ENCODE peak calls at places on chromosomes 11 and 22, in four cellular contexts. One of them, this sample, is unnamed.

GRCh38 chr22:42758929-42759629 is 38.4 kb upstream of the A4GALT start:
- DNase-seq in HepG2: no peak
- DNase-seq in GM12878: no peak
- DNase-seq in K562: no peak
- DNase-seq in this sample: no peak

GRCh38 chr22:35883028-35883620 is 145.5 kb downstream of the RBFOX2 start:
- DNase-seq in HepG2: no peak
- DNase-seq in GM12878: no peak
- DNase-seq in K562: no peak
- DNase-seq in this sample: no peak

GRCh38 chr11:60905551-60906113 is 753 bp downstream of the PRPF19 start:
- DNase-seq in GM12878: no peak
- DNase-seq in K562: peak; percentile 42
- DNase-seq in HepG2: peak; percentile 36
- DNase-seq in this sample: peak; percentile 60

GRCh38 chr11:94776351-94777321 is 8.5 kb downstream of the AMOTL1 start:
- DNase-seq in GM12878: no peak
- DNase-seq in HepG2: no peak
- DNase-seq in K562: no peak
- DNase-seq in this sample: no peak

GRCh38 chr11:77175869-77176539 is 48.0 kb downstream of the MYO7A start:
- DNase-seq in GM12878: no peak
- DNase-seq in K562: no peak
- DNase-seq in HepG2: no peak
- DNase-seq in this sample: no peak

GRCh38 chr11:19845633-19846032 is 133.0 kb downstream of the NAV2 start:
- DNase-seq in HepG2: no peak
- DNase-seq in GM12878: no peak
- DNase-seq in K562: no peak
- DNase-seq in this sample: no peak

GRCh38 chr11:96257036-96257435 is 86.0 kb downstream of the MAML2 start:
- DNase-seq in HepG2: no peak
- DNase-seq in K562: no peak
- DNase-seq in GM12878: no peak
- DNase-seq in this sample: no peak

GRCh38 chr11:102430158-102430836 is 22.3 kb downstream of the TMEM123 start:
- DNase-seq in HepG2: no peak
- DNase-seq in GM12878: peak; percentile 99
- DNase-seq in K562: no peak
- DNase-seq in this sample: no peak

GRCh38 chr22:23218867-23219251 is 38.5 kb downstream of the BCR start:
- DNase-seq in K562: no peak
- DNase-seq in GM12878: no peak
- DNase-seq in HepG2: peak; percentile 59
- DNase-seq in this sample: peak; percentile 60

GRCh38 chr11:117492578-117493251 is 165.1 kb downstream of the CEP164 start:
- DNase-seq in HepG2: no peak
- DNase-seq in K562: no peak
- DNase-seq in GM12878: no peak
- DNase-seq in this sample: peak; percentile 61

GRCh38 chr22:38869663-38870062 is 2.4 kb downstream of the CBX6 start:
- DNase-seq in K562: no peak
- DNase-seq in GM12878: no peak
- DNase-seq in HepG2: no peak
- DNase-seq in this sample: no peak

GRCh38 chr22:26547426-26547825 is 35.2 kb upstream of the TFIP11 start:
- DNase-seq in HepG2: no peak
- DNase-seq in GM12878: no peak
- DNase-seq in K562: no peak
- DNase-seq in this sample: no peak

GRCh38 chr22:35523167-35523928 is 17.3 kb upstream of the RASD2 start:
- DNase-seq in GM12878: no peak
- DNase-seq in K562: no peak
- DNase-seq in HepG2: no peak
- DNase-seq in this sample: no peak

GRCh38 chr11:33670250-33671011 is 30.2 kb downstream of the C11orf91 start:
- DNase-seq in GM12878: no peak
- DNase-seq in HepG2: no peak
- DNase-seq in K562: no peak
- DNase-seq in this sample: no peak

GRCh38 chr11:116656011-116656410 is 116.8 kb downstream of the BUD13 start:
- DNase-seq in K562: no peak
- DNase-seq in HepG2: no peak
- DNase-seq in GM12878: no peak
- DNase-seq in this sample: no peak

GRCh38 chr11:426851-427250 is 12.1 kb upstream of the SIGIRR start:
- DNase-seq in K562: no peak
- DNase-seq in HepG2: no peak
- DNase-seq in GM12878: no peak
- DNase-seq in this sample: no peak

GRCh38 chr22:32887293-32887692 is 85.8 kb downstream of the TIMP3 start:
- DNase-seq in K562: peak; percentile 23
- DNase-seq in GM12878: no peak
- DNase-seq in HepG2: no peak
- DNase-seq in this sample: no peak

GRCh38 chr11:86052697-86053641 is 15.9 kb downstream of the PICALM start:
- DNase-seq in GM12878: no peak
- DNase-seq in K562: no peak
- DNase-seq in HepG2: no peak
- DNase-seq in this sample: no peak

GRCh38 chr11:130806746-130807145 is 109.5 kb downstream of the SNX19 start:
- DNase-seq in K562: no peak
- DNase-seq in GM12878: peak; percentile 39
- DNase-seq in HepG2: no peak
- DNase-seq in this sample: no peak

GRCh38 chr11:117768506-117768905 is 28.5 kb downstream of the DSCAML1 start:
- DNase-seq in HepG2: no peak
- DNase-seq in GM12878: no peak
- DNase-seq in K562: no peak
- DNase-seq in this sample: no peak

GRCh38 chr11:125176866-125177265 is 12.3 kb downstream of the PKNOX2 start:
- DNase-seq in K562: no peak
- DNase-seq in GM12878: no peak
- DNase-seq in HepG2: no peak
- DNase-seq in this sample: no peak

GRCh38 chr22:19666663-19667593 is 47.4 kb upstream of the SEPTIN5 start:
- DNase-seq in GM12878: no peak
- DNase-seq in HepG2: no peak
- DNase-seq in K562: peak; percentile 40
- DNase-seq in this sample: no peak

GRCh38 chr22:30315962-30316576 is 10.7 kb downstream of the TBC1D10A start:
- DNase-seq in K562: no peak
- DNase-seq in HepG2: no peak
- DNase-seq in GM12878: no peak
- DNase-seq in this sample: no peak

GRCh38 chr11:79481795-79482194 is 41.0 kb upstream of the TENM4 start:
- DNase-seq in HepG2: no peak
- DNase-seq in K562: no peak
- DNase-seq in GM12878: peak; percentile 44
- DNase-seq in this sample: no peak

GRCh38 chr11:132158696-132159095 is 788.3 kb downstream of the NTM start:
- DNase-seq in K562: no peak
- DNase-seq in HepG2: no peak
- DNase-seq in GM12878: no peak
- DNase-seq in this sample: peak; percentile 47
- TF ChIP-seq FOXM1 in K562: no peak
- TF ChIP-seq FOXM1 in HepG2: no peak
- TF ChIP-seq FOXM1 in GM12878: no peak
- TF ChIP-seq FOXM1 in this sample: no peak

GRCh38 chr22:45627489-45628233 is 44.0 kb upstream of the ATXN10 start:
- DNase-seq in K562: no peak
- DNase-seq in HepG2: peak; percentile 66
- DNase-seq in GM12878: no peak
- DNase-seq in this sample: no peak

GRCh38 chr22:45628508-45628907 is 43.1 kb upstream of the ATXN10 start:
- DNase-seq in GM12878: no peak
- DNase-seq in HepG2: no peak
- DNase-seq in K562: no peak
- DNase-seq in this sample: no peak

GRCh38 chr22:45630436-45630835 is 41.2 kb upstream of the ATXN10 start:
- DNase-seq in K562: no peak
- DNase-seq in GM12878: no peak
- DNase-seq in HepG2: no peak
- DNase-seq in this sample: no peak

GRCh38 chr22:45631140-45631539 is 40.5 kb upstream of the ATXN10 start:
- DNase-seq in HepG2: no peak
- DNase-seq in K562: no peak
- DNase-seq in GM12878: no peak
- DNase-seq in this sample: no peak

DNA sequence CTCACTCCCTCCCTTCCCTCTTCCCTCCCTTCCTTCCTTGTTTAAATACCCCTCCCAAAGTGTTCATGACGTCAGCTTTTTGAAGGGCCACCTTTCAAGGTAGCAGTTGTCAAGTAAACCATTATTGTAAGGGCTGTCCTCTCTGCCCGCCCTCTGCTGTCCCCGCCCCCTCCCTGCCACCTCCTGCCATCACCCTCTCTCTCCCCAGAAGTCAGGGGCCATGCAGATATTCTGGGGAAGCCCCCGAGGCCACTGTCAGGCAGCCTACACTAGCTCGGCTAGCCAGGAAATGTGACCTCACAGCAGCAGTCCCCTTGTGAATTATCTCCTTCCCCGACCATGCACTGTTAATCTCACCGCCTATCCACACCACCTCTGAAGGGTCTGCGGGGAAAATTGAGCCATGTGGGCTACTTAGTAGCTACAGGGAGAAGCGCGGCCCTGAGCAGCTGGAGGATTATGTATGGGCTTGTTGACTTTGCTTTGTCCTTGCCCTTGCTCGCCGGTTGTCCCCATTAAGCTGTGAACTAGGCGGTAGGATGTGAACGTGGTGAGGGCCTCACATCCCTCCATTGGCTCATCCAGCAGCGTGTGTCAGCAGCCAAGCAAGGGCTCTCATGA is 42.1 kb upstream of the ATXN10 start:
- DNase-seq in GM12878: no peak
- DNase-seq in HepG2: peak; percentile 78
- DNase-seq in K562: no peak
- DNase-seq in this sample: peak; percentile 64
- TF ChIP-seq JUND in GM12878: no peak
- TF ChIP-seq JUND in HepG2: no peak
- TF ChIP-seq JUND in K562: no peak
- TF ChIP-seq JUND in this sample: no peak

GRCh38 chr11:81331611-81332205 is 1402.0 kb downstream of the FAM181B start:
- DNase-seq in HepG2: no peak
- DNase-seq in GM12878: no peak
- DNase-seq in K562: no peak
- DNase-seq in this sample: no peak
- TF ChIP-seq FOXM1 in HepG2: no peak
- TF ChIP-seq FOXM1 in GM12878: no peak
- TF ChIP-seq FOXM1 in K562: no peak
- TF ChIP-seq FOXM1 in this sample: no peak

GRCh38 chr11:65884716-65885092 is 3.6 kb downstream of the FIBP start:
- DNase-seq in K562: peak; percentile 85
- DNase-seq in HepG2: peak; percentile 60
- DNase-seq in GM12878: no peak
- DNase-seq in this sample: peak; percentile 92

GRCh38 chr11:65885808-65886536 is 2.3 kb downstream of the FIBP start:
- DNase-seq in HepG2: no peak
- DNase-seq in K562: no peak
- DNase-seq in GM12878: no peak
- DNase-seq in this sample: no peak

GRCh38 chr11:65887026-65887722 is 1.1 kb downstream of the FIBP start:
- DNase-seq in GM12878: no peak
- DNase-seq in HepG2: no peak
- DNase-seq in K562: no peak
- DNase-seq in this sample: no peak

GRCh38 chr11:65883786-65884715 is 4.2 kb downstream of the FIBP start:
- DNase-seq in HepG2: no peak
- DNase-seq in K562: no peak
- DNase-seq in GM12878: no peak
- DNase-seq in this sample: no peak

DNA sequence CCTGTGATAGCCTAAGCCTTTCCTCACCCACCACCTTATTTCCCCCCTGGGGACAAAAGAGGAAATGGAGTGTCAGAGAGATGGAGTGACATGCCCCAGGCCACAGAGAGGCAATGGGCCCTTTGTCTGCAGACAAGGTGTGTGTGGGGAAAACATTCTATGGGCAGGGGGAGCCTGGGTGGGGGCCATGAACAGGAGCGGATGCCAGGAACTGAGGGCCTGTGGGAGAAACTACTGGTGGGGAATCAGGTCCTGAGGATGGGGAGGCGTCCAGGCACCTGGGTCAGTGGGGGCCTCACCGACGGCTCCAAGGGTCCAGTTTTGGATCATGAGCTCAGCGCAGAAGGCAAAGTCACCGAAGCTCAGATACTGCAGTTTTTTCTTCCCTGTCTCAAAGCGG is 3.0 kb downstream of the FIBP start:
- DNase-seq in GM12878: no peak
- DNase-seq in HepG2: no peak
- DNase-seq in K562: no peak
- DNase-seq in this sample: no peak
- TF ChIP-seq JUND in GM12878: no peak
- TF ChIP-seq JUND in HepG2: no peak
- TF ChIP-seq JUND in K562: no peak
- TF ChIP-seq JUND in this sample: no peak

GRCh38 chr11:67302571-67303131 is 679 bp upstream of the SSH3 start:
- DNase-seq in GM12878: no peak
- DNase-seq in K562: no peak
- DNase-seq in HepG2: no peak
- DNase-seq in this sample: no peak
- TF ChIP-seq FOXM1 in GM12878: no peak
- TF ChIP-seq FOXM1 in K562: no peak
- TF ChIP-seq FOXM1 in HepG2: no peak
- TF ChIP-seq FOXM1 in this sample: no peak

This sample was measured in SK-N-SH.